ENCODE peak calls at places on chromosomes 5 and 9, in seven cellular contexts. E, M, Q, S, O, F and A are unnamed samples. For H3K4me1, the result is how much of the 10 kb centered on the place peaks cover.

GRCh38 chr5:35198096-35198495 is 32.2 kb downstream of the PRLR start:
- DNase-seq in M (no peak), Q (no peak), E (peak), O (peak), F (peak), S (peak), A (peak)

GRCh38 chr9:121963542-121963995 is 129.5 kb downstream of the TTLL11 start:
- DNase-seq in F (peak), Q (no peak), S (no peak), E (no peak), M (no peak), O (no peak), A (no peak)

GRCh38 chr5:164255598-164256213 is 750.3 kb downstream of the MAT2B start:
- DNase-seq in S (no peak), E (no peak), Q (no peak), O (no peak), F (no peak), M (no peak), A (no peak)

GRCh38 chr5:42799668-42800114 is 12.0 kb downstream of the SELENOP start:
- DNase-seq in O (no peak), E (no peak), F (no peak), S (no peak), M (no peak), Q (no peak), A (no peak)

GRCh38 chr5:69024241-69024651 is 69.6 kb upstream of the SLC30A5 start:
- DNase-seq in F (peak), S (no peak), M (peak), E (no peak), Q (peak), O (no peak), A (no peak)

GRCh38 chr5:96324708-96325107 is 108.3 kb downstream of the PCSK1 start:
- DNase-seq in F (peak), S (no peak), M (peak), E (no peak), Q (no peak), O (no peak), A (no peak)

GRCh38 chr5:158140120-158140778 is 281.3 kb upstream of the CLINT1 start:
- DNase-seq in O (peak), E (no peak), Q (no peak), F (no peak), S (peak), M (no peak), A (no peak)

GRCh38 chr5:145946112-145946861 is 9.9 kb downstream of the SH3RF2 start:
- DNase-seq in Q (no peak), M (peak), S (no peak), F (no peak), E (no peak), O (no peak), A (no peak)

GRCh38 chr9:96379461-96379860 is 4.0 kb downstream of the SLC35D2 start:
- DNase-seq in F (no peak), O (no peak), S (no peak), M (no peak), Q (no peak), E (no peak), A (no peak)

GRCh38 chr5:180628211-180628610 is 21.2 kb downstream of the FLT4 start:
- DNase-seq in S (no peak), Q (no peak), E (no peak), O (no peak), M (no peak), F (no peak), A (no peak)

GRCh38 chr9:76684213-76684612 is 80.0 kb upstream of the PCA3 start:
- DNase-seq in E (no peak), M (no peak), S (no peak), F (no peak), Q (no peak), O (no peak), A (no peak)

GRCh38 chr9:92738661-92739081 is 26.0 kb downstream of the BICD2 start:
- DNase-seq in E (peak), F (no peak), Q (no peak), S (no peak), M (no peak), O (no peak), A (no peak)

GRCh38 chr5:80061005-80061404 is 25.9 kb downstream of the THBS4 start:
- DNase-seq in F (no peak), Q (no peak), O (no peak), M (no peak), E (no peak), S (no peak), A (no peak)

GRCh38 chr5:178642351-178642909 is 15.6 kb upstream of the CLK4 start:
- DNase-seq in Q (no peak), O (no peak), F (peak), M (no peak), S (no peak), E (no peak), A (no peak)

GRCh38 chr5:71778678-71779276 is 59.7 kb downstream of the CARTPT start:
- DNase-seq in S (no peak), Q (no peak), M (peak), E (no peak), O (no peak), F (no peak), A (no peak)

GRCh38 chr9:69391946-69392345 is 66.9 kb downstream of the ENTREP1 start:
- DNase-seq in E (no peak), M (no peak), F (peak), S (no peak), Q (no peak), O (no peak), A (no peak)

GRCh38 chr9:114538241-114538640 is 33.0 kb upstream of the WHRN start:
- DNase-seq in S (no peak), E (peak), O (no peak), M (peak), F (no peak), Q (peak), A (peak)

GRCh38 chr5:131932235-131932634 is 13.2 kb downstream of the MEIKIN start:
- DNase-seq in Q (no peak), M (no peak), E (no peak), O (no peak), F (no peak), S (no peak), A (no peak)

GRCh38 chr5:167426501-167426900 is 864.9 kb upstream of the WWC1 start:
- DNase-seq in S (no peak), O (no peak), F (no peak), M (no peak), E (no peak), Q (no peak), A (no peak)

GRCh38 chr5:33433303-33434255 is 7.2 kb upstream of the TARS1 start:
- DNase-seq in F (no peak), Q (no peak), M (no peak), O (no peak), S (no peak), E (no peak), A (no peak)

GRCh38 chr9:77514886-77515711 is 133.0 kb downstream of the GNA14 start:
- DNase-seq in S (no peak), F (peak), Q (no peak), M (no peak), O (no peak), E (no peak), A (no peak)

GRCh38 chr9:98995059-98995665 is 51.5 kb downstream of the COL15A1 start:
- DNase-seq in S (no peak), E (peak), F (no peak), O (no peak), Q (no peak), M (no peak), A (no peak)

GRCh38 chr9:93683331-93684134 is 107.1 kb downstream of the PHF2 start:
- DNase-seq in E (peak), M (no peak), S (no peak), F (no peak), Q (no peak), O (no peak), A (peak)

GRCh38 chr5:124952079-124952478 is 205.6 kb upstream of the ZNF608 start:
- DNase-seq in F (no peak), Q (no peak), M (no peak), E (peak), S (no peak), O (no peak), A (no peak)

GRCh38 chr5:167315762-167316161 is 975.7 kb upstream of the WWC1 start:
- DNase-seq in O (no peak), E (no peak), F (no peak), M (no peak), Q (no peak), S (no peak), A (no peak)

GRCh38 chr5:91499943-91500531 is 116.9 kb upstream of the ARRDC3 start:
- DNase-seq in M (peak), E (no peak), F (peak), Q (peak), S (no peak), O (no peak), A (no peak)

GRCh38 chr9:115986508-115986907 is 167.1 kb upstream of the PAPPA start:
- DNase-seq in F (no peak), Q (no peak), E (no peak), O (no peak), M (no peak), S (no peak), A (no peak)

GRCh38 chr9:123637940-123638634 is 282.1 kb downstream of the CRB2 start:
- DNase-seq in S (no peak), E (no peak), O (no peak), F (peak), Q (no peak), M (no peak), A (no peak)

GRCh38 chr5:101244621-101245020 is 341.5 kb upstream of the ST8SIA4 start:
- DNase-seq in E (no peak), Q (no peak), S (no peak), M (no peak), F (no peak), O (no peak), A (no peak)

GRCh38 chr9:764105-764524 is 77.4 kb upstream of the DMRT1 start:
- DNase-seq in S (peak), M (peak), F (peak), E (peak), O (peak), Q (peak), A (peak)

GRCh38 chr9:88476491-88477271 is 58.3 kb upstream of the NXNL2 start:
- DNase-seq in O (no peak), F (no peak), Q (no peak), E (no peak), M (no peak), S (no peak), A (no peak)

GRCh38 chr5:153672347-153673090 is 182.0 kb downstream of the GRIA1 start:
- DNase-seq in Q (no peak), M (no peak), E (no peak), O (no peak), F (peak), S (no peak), A (no peak)

GRCh38 chr5:38259062-38259857 is 901 bp downstream of the EGFLAM start:
- DNase-seq in S (no peak), O (no peak), E (no peak), F (no peak), Q (no peak), M (no peak), A (no peak)

GRCh38 chr5:149201121-149201637 is 59.9 kb downstream of the ABLIM3 start:
- DNase-seq in S (no peak), M (no peak), E (no peak), O (no peak), Q (no peak), F (no peak), A (no peak)

GRCh38 chr9:116000748-116001329 is 152.8 kb upstream of the PAPPA start:
- DNase-seq in O (no peak), M (peak), Q (peak), F (peak), E (peak), S (no peak), A (no peak)

GRCh38 chr5:176529824-176530195 is 7.4 kb downstream of the RNF44 start:
- DNase-seq in M (no peak), F (no peak), S (no peak), E (no peak), Q (no peak), O (no peak), A (peak)

GRCh38 chr5:176530406-176530982 is 6.7 kb downstream of the RNF44 start:
- DNase-seq in E (no peak), F (no peak), S (no peak), Q (no peak), O (no peak), M (no peak), A (no peak)

GRCh38 chr5:176528761-176529115 is 8.5 kb downstream of the RNF44 start:
- DNase-seq in O (no peak), M (no peak), F (no peak), E (no peak), S (no peak), Q (no peak), A (no peak)

GRCh38 chr5:176528301-176528700 is 8.9 kb downstream of the RNF44 start:
- DNase-seq in O (no peak), Q (no peak), M (no peak), F (no peak), E (no peak), S (no peak), A (no peak)

DNA sequence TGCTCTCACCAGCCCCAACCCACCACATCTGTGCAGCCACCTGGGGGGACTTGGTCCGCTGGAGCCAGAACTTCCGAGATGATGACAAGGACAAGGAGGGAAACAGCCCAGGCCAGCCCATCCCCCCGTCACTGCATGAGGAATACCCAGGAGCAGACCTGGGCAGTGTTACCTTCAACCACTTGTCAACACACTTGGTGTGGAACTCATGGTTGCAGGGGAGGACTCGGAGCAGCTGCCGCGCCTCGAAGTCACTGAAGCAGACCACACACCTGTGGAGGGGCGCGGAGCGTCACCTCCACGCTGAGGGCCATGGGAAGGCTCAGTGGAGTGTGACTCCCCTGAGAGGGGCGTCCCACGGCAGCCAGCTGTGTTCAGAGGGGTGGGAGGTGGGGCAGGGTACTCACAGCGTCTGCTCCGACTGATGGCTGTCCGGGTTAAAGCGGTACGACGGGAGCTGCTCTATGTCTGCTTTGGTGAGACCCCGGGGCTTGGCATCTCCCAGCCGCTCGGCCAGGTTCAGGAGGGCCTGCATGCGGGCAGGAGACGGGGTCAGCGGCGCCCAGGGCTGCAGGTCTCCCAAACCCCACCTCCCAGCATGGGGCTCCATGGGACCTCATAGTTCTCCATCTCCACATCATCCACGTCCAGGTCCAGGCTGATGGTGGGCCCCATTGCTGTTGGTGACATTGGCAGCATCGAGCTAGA is 7.9 kb downstream of the RNF44 start:
- DNase-seq in S (no peak), O (no peak), F (no peak), M (no peak), E (no peak), Q (no peak), A (no peak)
- H3K4me3 ChIP-seq in S (no peak), O (no peak), F (no peak), M (no peak), E (no peak), Q (no peak), A (no peak)

GRCh38 chr9:125410522-125410894 is 148.9 kb downstream of the GAPVD1 start:
- DNase-seq in F (no peak), O (no peak), M (no peak), E (no peak), Q (no peak), S (no peak), A (no peak)

GRCh38 chr9:125409637-125410521 is 148.3 kb downstream of the GAPVD1 start:
- DNase-seq in M (peak), F (no peak), S (no peak), O (peak), Q (peak), E (no peak), A (no peak)

GRCh38 chr9:125411171-125411756 is 149.6 kb downstream of the GAPVD1 start:
- DNase-seq in S (no peak), O (no peak), M (no peak), F (no peak), Q (no peak), E (no peak), A (no peak)

GRCh38 chr9:125413579-125413978 is 152.0 kb downstream of the GAPVD1 start:
- DNase-seq in Q (no peak), M (no peak), E (no peak), O (no peak), F (no peak), S (no peak), A (no peak)

DNA sequence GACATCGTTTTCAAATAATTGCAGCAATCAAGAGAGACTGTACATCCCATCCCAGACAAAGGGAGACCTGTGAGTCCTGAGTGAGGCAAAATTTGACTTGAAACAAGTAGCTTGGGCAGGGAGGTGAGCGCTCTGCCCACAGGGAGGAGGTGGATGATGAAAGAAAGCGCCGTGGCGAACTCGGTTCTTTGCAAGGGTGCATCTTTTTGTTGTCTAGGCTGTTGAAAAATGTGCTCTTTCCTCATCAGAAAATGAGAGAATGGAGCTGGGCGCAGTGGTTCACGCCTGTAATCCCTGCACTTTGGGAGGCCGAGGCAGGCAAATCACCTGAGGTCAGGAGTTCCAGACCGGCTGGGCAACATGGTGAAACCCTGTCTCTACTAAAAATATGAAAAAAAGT is 150.5 kb downstream of the GAPVD1 start:
- DNase-seq in O (no peak), M (no peak), E (no peak), S (no peak), Q (no peak), F (no peak), A (no peak)
- TF ChIP-seq POLR2A in O (no peak), M (no peak), E (no peak), S (no peak), Q (no peak), F (no peak), A (no peak)

GRCh38 chr9:131667576-131667975 is 72.3 kb downstream of the RAPGEF1 start:
- DNase-seq in F (no peak), S (no peak), Q (no peak), O (no peak), E (no peak), M (no peak), A (no peak)
- H3K4me1 ChIP-seq in F (under half), S (under half), Q (under half), O (under half), E (half or more), M (under half), A (under half)

GRCh38 chr9:10876333-10876732 is 263.5 kb upstream of the PTPRD start:
- DNase-seq in M (no peak), S (no peak), O (no peak), Q (no peak), F (peak), E (no peak), A (no peak)

GRCh38 chr9:10873999-10874398 is 261.2 kb upstream of the PTPRD start:
- DNase-seq in Q (no peak), E (no peak), M (no peak), F (no peak), O (no peak), S (no peak), A (no peak)

GRCh38 chr9:10875752-10876151 is 262.9 kb upstream of the PTPRD start:
- DNase-seq in Q (no peak), E (no peak), M (no peak), S (no peak), O (no peak), F (peak), A (no peak)
- H3K4me3 ChIP-seq in Q (no peak), E (no peak), M (no peak), S (no peak), O (no peak), F (no peak), A (no peak)